ENCODE peak calls at places on chromosomes 5 and 9, in nine cellular contexts. U is CD8-positive, alpha-beta memory T cell; G is GM10248; N is fibroblast of the conjunctiva; B is T-helper 17 cell; Y is head of caudate nucleus; Q is astrocyte of the cerebellum; V is anterior cingulate cortex; L is Kasumi-1. A is an unnamed sample.

GRCh38 chr9:87524061-87524460 is 26.4 kb downstream of the DAPK1 start:
- DNase-seq in Q (no peak), Y (no peak), V (no peak), L (no peak), U (no peak), G (no peak), N (no peak), B (no peak), A (no peak)

GRCh38 chr5:174204914-174205313 is 159.4 kb downstream of the NSG2 start:
- DNase-seq in Y (peak), Q (peak), U (no peak), V (no peak), N (no peak), B (no peak), L (no peak), G (no peak), A (no peak)

GRCh38 chr9:2158729-2159128 is 143.6 kb downstream of the SMARCA2 start:
- DNase-seq in L (no peak), Q (no peak), N (no peak), U (no peak), B (no peak), G (no peak), Y (no peak), V (no peak), A (no peak)

GRCh38 chr9:87746186-87746585 is 20.3 kb downstream of the CTSL start:
- DNase-seq in Q (no peak), B (no peak), L (no peak), G (no peak), Y (no peak), U (no peak), V (no peak), N (no peak), A (no peak)

GRCh38 chr9:79962836-79963235 is 391.1 kb downstream of the TLE4 start:
- DNase-seq in G (no peak), Y (no peak), V (no peak), B (no peak), Q (no peak), U (no peak), N (no peak), L (no peak), A (no peak)

GRCh38 chr5:143066556-143067281 is 296.5 kb downstream of the ARHGAP26 start:
- DNase-seq in U (no peak), V (no peak), G (peak), B (no peak), N (no peak), L (no peak), Q (no peak), Y (no peak), A (no peak)

GRCh38 chr5:42491699-42492098 is 68.5 kb downstream of the GHR start:
- DNase-seq in L (no peak), U (no peak), Y (no peak), B (no peak), G (no peak), V (no peak), N (no peak), Q (no peak), A (no peak)

GRCh38 chr9:131727795-131728545 is 11.9 kb downstream of the RAPGEF1 start:
- DNase-seq in Q (no peak), L (no peak), U (no peak), B (no peak), N (no peak), G (no peak), V (no peak), Y (no peak), A (no peak)

GRCh38 chr9:126642839-126643238 is 29.1 kb downstream of the LMX1B start:
- DNase-seq in Q (no peak), V (no peak), B (no peak), N (no peak), Y (no peak), L (no peak), G (no peak), U (no peak), A (no peak)

GRCh38 chr5:177362871-177363507 is 5.3 kb downstream of the RGS14 start:
- DNase-seq in V (no peak), B (peak), Y (no peak), L (no peak), N (no peak), U (peak), G (peak), Q (no peak), A (peak)

GRCh38 chr5:172689801-172690200 is 48.7 kb downstream of the NEURL1B start:
- DNase-seq in U (no peak), N (no peak), Q (no peak), Y (no peak), V (no peak), B (no peak), G (no peak), L (no peak), A (no peak)

GRCh38 chr9:118331622-118332045 is 627.4 kb downstream of the TLR4 start:
- DNase-seq in N (no peak), V (no peak), L (no peak), U (no peak), Y (no peak), Q (peak), G (no peak), B (no peak), A (peak)

GRCh38 chr9:15400281-15400941 is 22.3 kb upstream of the SNAPC3 start:
- DNase-seq in N (no peak), Q (no peak), U (no peak), V (no peak), B (no peak), G (no peak), Y (no peak), L (no peak), A (no peak)

GRCh38 chr9:134992755-134993124 is 75.0 kb upstream of the FCN1 start:
- DNase-seq in Y (no peak), V (no peak), B (no peak), Q (no peak), U (no peak), N (no peak), L (no peak), G (no peak), A (no peak)

GRCh38 chr9:130421802-130422276 is 22.9 kb upstream of the ASS1 start:
- DNase-seq in G (no peak), V (no peak), Y (no peak), Q (peak), L (no peak), N (no peak), U (no peak), B (no peak), A (no peak)

GRCh38 chr5:448766-449090 is 5.8 kb downstream of the EXOC3 start:
- DNase-seq in G (no peak), Y (no peak), N (no peak), U (no peak), B (no peak), V (peak), L (peak), Q (no peak), A (no peak)

GRCh38 chr5:124468671-124469411 is 277.6 kb downstream of the ZNF608 start:
- DNase-seq in G (no peak), L (no peak), V (no peak), B (no peak), Y (no peak), Q (no peak), U (no peak), N (no peak), A (no peak)

GRCh38 chr5:95718203-95718602 is 12.9 kb upstream of the RHOBTB3 start:
- DNase-seq in V (no peak), B (no peak), L (peak), U (peak), N (no peak), Y (no peak), Q (no peak), G (peak), A (no peak)

GRCh38 chr5:173745123-173745522 is 128.7 kb upstream of the BOD1 start:
- DNase-seq in Y (peak), L (peak), B (no peak), Q (no peak), N (no peak), G (peak), V (no peak), U (no peak), A (no peak)

GRCh38 chr5:143262393-143263174 is 140.9 kb downstream of the NR3C1 start:
- DNase-seq in G (no peak), V (no peak), Y (no peak), U (no peak), L (no peak), Q (peak), B (no peak), N (peak), A (peak)